ENCODE peak calls at places on chromosomes 5 and 9, in seven cellular contexts. B is heart left ventricle, S is IMR-90, W is astrocyte, Q is PC-9, L is PC-3, H is psoas muscle. J is an unnamed sample.
A peak's percentile ranks its signal among the peaks of the same experiment; 100 is the strongest.

GRCh38 chr5:98721231-98721928 is 52.1 kb upstream of the RGMB start:
- DNase-seq in B (no peak), S (peak; percentile 55), W (peak; percentile 64), Q (no peak), L (no peak), H (no peak), J (no peak)

GRCh38 chr5:133679534-133679933 is 67.2 kb upstream of the FSTL4 start:
- DNase-seq in B (no peak), S (no peak), W (no peak), Q (no peak), L (no peak), H (no peak), J (no peak)

GRCh38 chr5:119221330-119221729 is 134.5 kb upstream of the TNFAIP8 start:
- DNase-seq in B (no peak), S (no peak), W (no peak), Q (no peak), L (no peak), H (no peak), J (no peak)

GRCh38 chr9:16133556-16134227 is 580.8 kb downstream of the CCDC171 start:
- DNase-seq in B (no peak), S (peak; percentile 48), W (peak; percentile 86), Q (peak; percentile 50), L (peak; percentile 88), H (peak; percentile 55), J (peak; percentile 28)

GRCh38 chr5:98775962-98776687 is 2.7 kb downstream of the RGMB start:
- DNase-seq in B (no peak), S (peak; percentile 81), W (peak; percentile 94), Q (no peak), L (peak; percentile 83), H (no peak), J (no peak)

GRCh38 chr9:109159583-109159982 is 7.5 kb downstream of the FRRS1L start:
- DNase-seq in B (no peak), S (no peak), W (no peak), Q (no peak), L (no peak), H (no peak), J (no peak)

GRCh38 chr9:116859763-116860162 is 172.7 kb downstream of the TRIM32 start:
- DNase-seq in B (no peak), S (no peak), W (no peak), Q (no peak), L (peak; percentile 65), H (no peak), J (no peak)

GRCh38 chr5:35780236-35780635 is 76.5 kb upstream of the IL7R start:
- DNase-seq in B (no peak), S (no peak), W (no peak), Q (no peak), L (no peak), H (no peak), J (no peak)

GRCh38 chr9:107039546-107039945 is 176.6 kb downstream of the ZNF462 start:
- DNase-seq in B (no peak), S (peak; percentile 45), W (peak; percentile 97), Q (no peak), L (no peak), H (no peak), J (no peak)

GRCh38 chr5:11650936-11651335 is 253.3 kb downstream of the CTNND2 start:
- DNase-seq in B (no peak), S (no peak), W (no peak), Q (no peak), L (no peak), H (no peak), J (no peak)

GRCh38 chr9:136587944-136588662 is 42.3 kb upstream of the NOTCH1 start:
- DNase-seq in B (peak; percentile 74), S (no peak), W (no peak), Q (no peak), L (no peak), H (peak; percentile 47), J (peak; percentile 22)

GRCh38 chr5:139379626-139380449 is 3.3 kb downstream of the SLC23A1 start:
- DNase-seq in B (no peak), S (no peak), W (no peak), Q (no peak), L (no peak), H (no peak), J (no peak)

GRCh38 chr9:97845130-97845529 is 7.9 kb upstream of the FOXE1 start:
- DNase-seq in B (no peak), S (peak; percentile 22), W (peak; percentile 63), Q (no peak), L (no peak), H (no peak), J (no peak)

GRCh38 chr9:98806394-98807069 is 938 bp upstream of the GALNT12 start:
- DNase-seq in B (no peak), S (peak; percentile 27), W (no peak), Q (no peak), L (peak; percentile 48), H (no peak), J (no peak)

GRCh38 chr5:58459860-58460726 is at the start of gene PLK2:
- DNase-seq in B (peak; percentile 95), S (peak; percentile 94), W (peak; percentile 83), Q (peak; percentile 95), L (peak; percentile 80), H (peak; percentile 96), J (peak; percentile 95)

GRCh38 chr5:93602261-93603149 is 19.5 kb downstream of the NR2F1 start:
- DNase-seq in B (no peak), S (peak; percentile 33), W (no peak), Q (no peak), L (peak; percentile 55), H (no peak), J (no peak)

GRCh38 chr9:69122391-69123141 is 51.5 kb upstream of the TJP2 start:
- DNase-seq in B (no peak), S (peak; percentile 84), W (peak; percentile 85), Q (peak; percentile 49), L (peak; percentile 65), H (no peak), J (no peak)

GRCh38 chr5:161544350-161544765 is 2.2 kb downstream of the GABRB2 start:
- DNase-seq in B (no peak), S (peak; percentile 4), W (peak; percentile 14), Q (peak; percentile 16), L (peak; percentile 33), H (no peak), J (no peak)

GRCh38 chr5:173721259-173722232 is 105.1 kb upstream of the BOD1 start:
- DNase-seq in B (no peak), S (no peak), W (peak; percentile 41), Q (no peak), L (no peak), H (no peak), J (no peak)

GRCh38 chr5:79694652-79695051 is 5.0 kb downstream of the CMYA5 start:
- DNase-seq in B (peak; percentile 48), S (peak; percentile 47), W (peak; percentile 67), Q (no peak), L (no peak), H (no peak), J (peak; percentile 65)

GRCh38 chr5:125349432-125349831 is 603.0 kb upstream of the ZNF608 start:
- DNase-seq in B (no peak), S (peak; percentile 16), W (peak; percentile 24), Q (no peak), L (no peak), H (no peak), J (no peak)

GRCh38 chr9:3271157-3271556 is 254.6 kb downstream of the RFX3 start:
- DNase-seq in B (no peak), S (no peak), W (no peak), Q (no peak), L (no peak), H (no peak), J (no peak)

GRCh38 chr9:72807765-72808445 is 144.9 kb downstream of the ALDH1A1 start:
- DNase-seq in B (no peak), S (no peak), W (no peak), Q (no peak), L (peak; percentile 29), H (no peak), J (no peak)
- TF ChIP-seq CTCF in B (no peak), S (peak; percentile 24), W (peak; percentile 18), Q (peak; percentile 50), L (peak; percentile 52), H (no peak), J (no peak)

DNA sequence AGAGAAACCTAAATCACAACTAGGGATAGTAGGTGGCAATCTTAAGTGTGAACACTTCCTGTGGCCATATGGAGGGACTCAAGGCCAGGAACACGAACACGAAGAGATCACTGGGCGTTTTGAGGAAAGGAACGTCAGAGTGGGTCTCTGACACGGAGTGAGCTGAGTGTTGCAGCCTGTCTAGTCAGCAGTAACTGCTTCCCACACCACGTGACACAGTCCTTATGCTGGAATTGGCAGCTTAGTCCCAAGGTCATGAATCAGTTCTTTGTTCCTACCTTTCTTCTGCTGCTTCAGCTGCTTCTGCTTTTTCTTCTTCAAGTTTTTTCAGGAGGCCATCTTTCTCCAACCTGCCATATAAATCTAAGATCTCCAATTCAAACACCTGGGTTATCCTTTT is 18.2 kb downstream of the SPACA9 start:
- DNase-seq in B (peak; percentile 22), S (peak; percentile 25), W (no peak), Q (no peak), L (no peak), H (no peak), J (peak; percentile 20)
- H3K36me3 ChIP-seq in B (peaks cover 92% of the 10 kb centered on the region), S (peaks cover 62% of the 10 kb centered on the region), W (peaks cover 42% of the 10 kb centered on the region), Q (peaks cover 25% of the 10 kb centered on the region), L (peaks cover 16% of the 10 kb centered on the region), H (peaks cover 100% of the 10 kb centered on the region), J (peaks cover 100% of the 10 kb centered on the region)

GRCh38 chr9:127903557-127904475 is 4.4 kb upstream of the ST6GALNAC6 start:
- DNase-seq in B (peak; percentile 91), S (no peak), W (no peak), Q (no peak), L (no peak), H (peak; percentile 86), J (peak; percentile 83)

GRCh38 chr9:127904518-127904887 is 5.1 kb upstream of the ST6GALNAC6 start:
- DNase-seq in B (no peak), S (no peak), W (no peak), Q (no peak), L (no peak), H (no peak), J (no peak)

GRCh38 chr9:127907867-127908659 is 8.7 kb upstream of the ST6GALNAC6 start:
- DNase-seq in B (no peak), S (no peak), W (no peak), Q (no peak), L (no peak), H (peak; percentile 48), J (no peak)

GRCh38 chr9:127905788-127906191 is 6.4 kb upstream of the ST6GALNAC6 start:
- DNase-seq in B (no peak), S (no peak), W (no peak), Q (no peak), L (no peak), H (peak; percentile 52), J (no peak)

GRCh38 chr9:127904888-127905728 is 5.7 kb upstream of the ST6GALNAC6 start:
- DNase-seq in B (no peak), S (no peak), W (no peak), Q (no peak), L (no peak), H (no peak), J (no peak)
- H3K4me3 ChIP-seq in B (no peak overlapping the region), S (no peak overlapping the region), W (no peak overlapping the region), Q (no peak overlapping the region), L (no peak overlapping the region), H (no peak overlapping the region), J (peak overlapping the region; percentile 15)

DNA sequence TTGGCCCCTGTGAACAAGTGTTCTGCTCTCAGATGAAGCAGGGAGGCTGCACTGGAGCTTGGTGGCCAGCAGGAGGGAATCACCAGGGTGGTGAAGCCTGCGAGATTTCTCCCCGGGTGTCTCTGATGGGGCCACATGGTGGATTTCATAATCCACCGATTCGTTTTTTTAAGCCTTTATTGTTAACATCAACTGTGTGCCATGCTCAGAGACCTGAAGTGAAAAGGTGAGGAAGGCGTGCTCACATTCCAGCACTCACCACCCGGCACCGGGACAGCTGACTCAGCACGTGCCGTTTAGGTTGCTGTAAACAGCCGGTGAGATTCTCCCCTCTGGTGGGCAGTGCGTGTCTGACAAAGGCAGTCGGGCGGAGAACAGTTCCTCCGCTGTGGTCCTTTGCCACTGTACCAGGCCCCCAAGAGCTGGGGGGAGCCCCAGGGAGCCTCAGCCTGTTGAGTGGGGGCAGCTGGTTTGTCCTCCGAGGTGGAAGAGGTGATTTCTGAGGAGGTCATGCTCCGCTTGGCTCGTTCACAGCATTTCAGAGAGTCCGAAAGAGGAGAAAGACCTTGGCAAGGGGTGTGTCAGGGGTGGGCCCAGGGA is 12.7 kb upstream of the AHRR start:
- DNase-seq in B (no peak), S (peak; percentile 19), W (peak; percentile 47), Q (no peak), L (peak; percentile 83), H (peak; percentile 48), J (no peak)
- TF ChIP-seq CTCF in B (no peak), S (peak; percentile 30), W (peak; percentile 38), Q (peak; percentile 36), L (peak; percentile 59), H (no peak), J (no peak)